ENCODE peak calls at places on chromosomes 6 and 20, in six cellular contexts. N is GM10248; F is GDM1; K is right lobe of liver; S is LHCN-M2; Q is stimulated activated CD8-positive, alpha-beta memory T cell treated with anti-CD3 and anti-CD28 coated beads, Interleukin-7, amount 100 ng/mL, for 1 hour. W is an unnamed sample.

GRCh38 chr20:56359212-56360132 is 698 bp downstream of the FAM210B start:
- DNase-seq in Q (no peak), S (peak; percentile 69), N (peak; percentile 34), F (no peak), K (peak; percentile 54), W (peak; percentile 73)

GRCh38 chr6:15137086-15137485 is 108.8 kb upstream of the JARID2 start:
- DNase-seq in S (no peak), F (no peak), N (no peak), Q (no peak), K (no peak), W (no peak)

GRCh38 chr6:41859356-41859755 is 35.8 kb downstream of the USP49 start:
- DNase-seq in F (no peak), K (no peak), Q (no peak), S (no peak), N (no peak), W (no peak)

GRCh38 chr6:163404825-163405265 is 9.7 kb upstream of the QKI start:
- DNase-seq in N (no peak), S (no peak), K (peak; percentile 50), Q (no peak), F (no peak), W (no peak)

GRCh38 chr6:131807644-131808459 is at the start of gene ENPP1:
- DNase-seq in K (peak; percentile 79), S (peak; percentile 87), N (peak; percentile 37), Q (no peak), F (no peak), W (peak; percentile 74)

GRCh38 chr6:145525038-145525437 is 210.3 kb downstream of the EPM2A start:
- DNase-seq in F (no peak), N (no peak), S (no peak), K (no peak), Q (no peak), W (no peak)

GRCh38 chr6:11778648-11779307 is at the start of gene ADTRP:
- DNase-seq in S (no peak), F (no peak), N (no peak), K (no peak), Q (no peak), W (no peak)

GRCh38 chr6:110400208-110400607 is 15.2 kb downstream of the DDO start:
- DNase-seq in N (no peak), K (no peak), S (no peak), Q (no peak), F (no peak), W (no peak)

GRCh38 chr6:158037771-158038170 is 56.1 kb downstream of the SYNJ2 start:
- DNase-seq in N (no peak), S (no peak), Q (no peak), F (no peak), K (no peak), W (no peak)

GRCh38 chr6:43744931-43745727 is 24.9 kb upstream of the VEGFA start:
- DNase-seq in K (no peak), Q (no peak), N (no peak), S (no peak), F (no peak), W (no peak)

GRCh38 chr6:3522561-3523287 is 65.9 kb upstream of the SLC22A23 start:
- DNase-seq in K (no peak), N (no peak), F (no peak), S (peak; percentile 34), Q (no peak), W (no peak)

GRCh38 chr20:49891486-49891885 is 23.8 kb downstream of the SPATA2 start:
- DNase-seq in K (no peak), S (no peak), F (no peak), Q (no peak), N (no peak), W (no peak)

GRCh38 chr6:85450578-85450884 is 648 bp downstream of the NT5E start:
- DNase-seq in S (no peak), K (no peak), F (no peak), Q (no peak), N (peak; percentile 30), W (peak; percentile 57)

GRCh38 chr6:107823047-107823557 is 1.0 kb downstream of the SCML4 start:
- DNase-seq in S (no peak), Q (peak; percentile 33), N (peak; percentile 33), K (no peak), F (no peak), W (no peak)

GRCh38 chr6:13378669-13379590 is 50.6 kb upstream of the TBC1D7 start:
- DNase-seq in F (no peak), N (no peak), S (no peak), Q (no peak), K (no peak), W (no peak)

W was measured in fibroblast of lung.